ENCODE peak calls at places on chromosome 13, in five cellular contexts. X is GM04504, R is cardiac fibroblast, B is NCI-H510A, S is progenitor cell of endocrine pancreas. C is an unnamed sample.

GRCh38 chr13:36536546-36536945 is 104.3 kb downstream of the CCNA1 start:
- DNase-seq in X (no peak), R (no peak), B (no peak), S (no peak), C (no peak)

GRCh38 chr13:113184568-113185440 is 23.7 kb downstream of the PCID2 start:
- DNase-seq in X (no peak), R (no peak), B (no peak), S (no peak), C (no peak)

GRCh38 chr13:27131202-27131623 is 40.4 kb downstream of the USP12 start:
- DNase-seq in X (no peak), R (peak), B (no peak), S (no peak), C (no peak)

GRCh38 chr13:113351514-113352026 is 12.4 kb downstream of the GRTP1 start:
- DNase-seq in X (no peak), R (no peak), B (no peak), S (no peak), C (peak)

GRCh38 chr13:71117920-71118319 is 749.1 kb downstream of the DACH1 start:
- DNase-seq in X (no peak), R (no peak), B (no peak), S (no peak), C (no peak)

GRCh38 chr13:33271759-33272158 is 13.8 kb downstream of the STARD13 start:
- DNase-seq in X (no peak), R (no peak), B (no peak), S (no peak), C (no peak)

GRCh38 chr13:52975969-52976368 is 52.6 kb upstream of the OLFM4 start:
- DNase-seq in X (no peak), R (no peak), B (no peak), S (no peak), C (no peak)

GRCh38 chr13:100273576-100273975 is 184.7 kb downstream of the PCCA start:
- DNase-seq in X (no peak), R (no peak), B (no peak), S (no peak), C (no peak)

GRCh38 chr13:49840667-49841066 is 48.2 kb upstream of the KPNA3 start:
- DNase-seq in X (no peak), R (no peak), B (no peak), S (no peak), C (no peak)

GRCh38 chr13:95023405-95023804 is 277.8 kb downstream of the ABCC4 start:
- DNase-seq in X (no peak), R (no peak), B (peak), S (no peak), C (no peak)

GRCh38 chr13:21010621-21011020 is 50.8 kb downstream of the LATS2 start:
- DNase-seq in X (no peak), R (peak), B (no peak), S (no peak), C (no peak)

GRCh38 chr13:87570669-87571068 is 100.5 kb upstream of the SLITRK5 start:
- DNase-seq in X (no peak), R (no peak), B (no peak), S (no peak), C (no peak)

GRCh38 chr13:34817246-34817645 is 124.8 kb upstream of the NBEA start:
- DNase-seq in X (no peak), R (no peak), B (no peak), S (no peak), C (no peak)

GRCh38 chr13:33016414-33017409 is at the start of gene KL:
- DNase-seq in X (no peak), R (no peak), B (no peak), S (peak), C (peak)

GRCh38 chr13:49759503-49759902 is 33.0 kb downstream of the KPNA3 start:
- DNase-seq in X (no peak), R (peak), B (no peak), S (no peak), C (no peak)

GRCh38 chr13:99432637-99433542 is 68.4 kb upstream of the TM9SF2 start:
- DNase-seq in X (peak), R (peak), B (no peak), S (no peak), C (peak)

GRCh38 chr13:94712812-94713555 is 639 bp upstream of the SOX21 start:
- DNase-seq in X (peak), R (peak), B (peak), S (peak), C (peak)

GRCh38 chr13:43239441-43239840 is 216.1 kb downstream of the DNAJC15 start:
- DNase-seq in X (no peak), R (no peak), B (no peak), S (no peak), C (no peak)

GRCh38 chr13:77876176-77876575 is 42.5 kb downstream of the EDNRB start:
- DNase-seq in X (no peak), R (no peak), B (no peak), S (no peak), C (no peak)

GRCh38 chr13:112911883-112912282 is 57.1 kb upstream of the MCF2L start:
- DNase-seq in X (no peak), R (no peak), B (no peak), S (no peak), C (no peak)

GRCh38 chr13:25165664-25166063 is 6.4 kb downstream of the AMER2 start:
- DNase-seq in X (no peak), R (no peak), B (no peak), S (no peak), C (no peak)

GRCh38 chr13:113926951-113927660 is 46.8 kb downstream of the C13orf46 start:
- DNase-seq in X (no peak), R (no peak), B (no peak), S (no peak), C (no peak)

GRCh38 chr13:22061371-22061805 is 390.5 kb downstream of the FGF9 start:
- DNase-seq in X (no peak), R (no peak), B (no peak), S (no peak), C (no peak)

GRCh38 chr13:99721606-99722384 is 220.5 kb downstream of the TM9SF2 start:
- DNase-seq in X (no peak), R (no peak), B (no peak), S (no peak), C (no peak)

GRCh38 chr13:45718992-45719391 is 16.9 kb downstream of the CBY2 start:
- DNase-seq in X (peak), R (no peak), B (no peak), S (no peak), C (no peak)

GRCh38 chr13:40666058-40666904 is at the start of gene FOXO1:
- DNase-seq in X (peak), R (peak), B (peak), S (peak), C (peak)

GRCh38 chr13:93338906-93339305 is 112.3 kb downstream of the GPC6 start:
- DNase-seq in X (no peak), R (peak), B (no peak), S (no peak), C (no peak)

GRCh38 chr13:113417836-113418721 is 35.2 kb downstream of the ADPRHL1 start:
- DNase-seq in X (no peak), R (no peak), B (no peak), S (no peak), C (peak)

GRCh38 chr13:50957620-50958019 is 48.0 kb downstream of the RNASEH2B start:
- DNase-seq in X (no peak), R (no peak), B (no peak), S (no peak), C (no peak)

GRCh38 chr13:40764587-40765403 is 6.2 kb downstream of the MRPS31 start:
- DNase-seq in X (no peak), R (no peak), B (no peak), S (no peak), C (no peak)

GRCh38 chr13:80824231-80824630 is 483.3 kb upstream of the SPRY2 start:
- DNase-seq in X (no peak), R (peak), B (no peak), S (no peak), C (no peak)

GRCh38 chr13:48201044-48201443 is 32.0 kb upstream of the ITM2B start:
- DNase-seq in X (no peak), R (no peak), B (peak), S (no peak), C (no peak)

GRCh38 chr13:85298387-85298924 is 500.8 kb downstream of the SLITRK6 start:
- DNase-seq in X (no peak), R (no peak), B (no peak), S (no peak), C (no peak)

GRCh38 chr13:75896271-75896670 is 260.1 kb downstream of the LMO7 start:
- DNase-seq in X (no peak), R (no peak), B (no peak), S (no peak), C (no peak)

GRCh38 chr13:37870895-37871550 is 1.5 kb upstream of the TRPC4 start:
- DNase-seq in X (no peak), R (peak), B (no peak), S (no peak), C (no peak)

C was measured in upper lobe of right lung.